ENCODE peak calls at places on chromosomes 7 and 10, in four cellular contexts. O is HepG2, R is K562, A is GM12878. K is an unnamed sample.
A peak's percentile ranks its signal among the peaks of the same experiment; 100 is the strongest.

GRCh38 chr7:150863946-150864345 is 11.6 kb downstream of the AOC1 start:
- DNase-seq in A (no peak), O (no peak), R (no peak), K (no peak)

GRCh38 chr10:61998937-61999336 is 97.4 kb downstream of the ARID5B start:
- DNase-seq in A (no peak), R (no peak), O (no peak), K (no peak)

GRCh38 chr10:19993714-19994343 is 177.6 kb downstream of the PLXDC2 start:
- DNase-seq in O (no peak), R (no peak), A (no peak), K (no peak)

GRCh38 chr7:158997110-158997453 is 140.7 kb downstream of the DYNC2I1 start:
- DNase-seq in R (no peak), A (no peak), O (no peak), K (no peak)

GRCh38 chr10:78231327-78231726 is 197.7 kb downstream of the RPS24 start:
- DNase-seq in O (no peak), A (no peak), R (no peak), K (no peak)

GRCh38 chr7:90999989-91000979 is 263.9 kb upstream of the FZD1 start:
- DNase-seq in A (no peak), R (no peak), O (no peak), K (no peak)

GRCh38 chr7:48088559-48089414 is at the start of gene UPP1:
- DNase-seq in O (peak; percentile 97), A (peak; percentile 76), R (peak; percentile 89), K (peak; percentile 98)

GRCh38 chr10:97915761-97916160 is 66.1 kb downstream of the GOLGA7B start:
- DNase-seq in A (no peak), R (no peak), O (no peak), K (no peak)

GRCh38 chr7:15199482-15199881 is 296.9 kb upstream of the DGKB start:
- DNase-seq in O (no peak), R (peak; percentile 1), A (no peak), K (no peak)

GRCh38 chr10:28393956-28394568 is 91.2 kb upstream of the MPP7 start:
- DNase-seq in A (no peak), R (peak; percentile 77), O (peak; percentile 49), K (peak; percentile 31)

GRCh38 chr7:134585897-134586296 is 37.0 kb downstream of the AKR1B15 start:
- DNase-seq in O (no peak), A (no peak), R (no peak), K (no peak)

GRCh38 chr10:35640474-35640873 is 1.6 kb downstream of the FZD8 start:
- DNase-seq in R (peak; percentile 54), O (peak; percentile 4), A (no peak), K (peak; percentile 56)

GRCh38 chr7:27914409-27914808 is 174.4 kb downstream of the TAX1BP1 start:
- DNase-seq in O (no peak), R (no peak), A (no peak), K (no peak)

GRCh38 chr10:6128591-6129383 is 40.0 kb downstream of the RBM17 start:
- DNase-seq in A (no peak), O (no peak), R (no peak), K (no peak)

GRCh38 chr7:150514748-150515222 is at the start of gene GIMAP7:
- DNase-seq in O (no peak), A (peak; percentile 56), R (no peak), K (no peak)

GRCh38 chr7:44969701-44970494 is 8.9 kb downstream of the MYO1G start:
- DNase-seq in O (no peak), A (no peak), R (no peak), K (no peak)

GRCh38 chr10:71812016-71812912 is 38.8 kb downstream of the PSAP start:
- DNase-seq in A (no peak), O (peak; percentile 27), R (peak; percentile 83), K (peak; percentile 61)

GRCh38 chr10:70458329-70459060 is 17.0 kb upstream of the NODAL start:
- DNase-seq in O (no peak), R (peak; percentile 63), A (no peak), K (no peak)

GRCh38 chr7:30750574-30751256 is 1.2 kb upstream of the INMT start:
- DNase-seq in A (no peak), O (no peak), R (no peak), K (no peak)

GRCh38 chr10:122988501-122988900 is 8.3 kb downstream of the PSTK start:
- DNase-seq in A (no peak), O (no peak), R (no peak), K (no peak)

GRCh38 chr10:94963901-94964300 is 25.4 kb downstream of the CYP2C9 start:
- DNase-seq in A (no peak), O (peak; percentile 45), R (peak; percentile 21), K (peak; percentile 19)

GRCh38 chr7:101374990-101375389 is 12.3 kb downstream of the COL26A1 start:
- DNase-seq in O (no peak), A (no peak), R (no peak), K (no peak)

GRCh38 chr7:128084896-128085608 is 53.8 kb upstream of the LRRC4 start:
- DNase-seq in R (no peak), A (no peak), O (no peak), K (no peak)

GRCh38 chr7:25852249-25852994 is 299.6 kb upstream of the NFE2L3 start:
- DNase-seq in O (no peak), A (no peak), R (no peak), K (no peak)

GRCh38 chr10:21934307-21934706 is 69.2 kb downstream of the DNAJC1 start:
- DNase-seq in R (no peak), A (no peak), O (no peak), K (no peak)

GRCh38 chr10:77564781-77565589 is 72.6 kb downstream of the KCNMA1 start:
- DNase-seq in O (no peak), R (no peak), A (no peak), K (peak; percentile 69)

GRCh38 chr7:27210441-27211083 is 10.7 kb upstream of the HOXA13 start:
- DNase-seq in O (no peak), A (no peak), R (peak; percentile 48), K (peak; percentile 79)

GRCh38 chr7:98211676-98212531 is 665 bp downstream of the BHLHA15 start:
- DNase-seq in O (peak; percentile 85), R (peak; percentile 38), A (no peak), K (no peak)

GRCh38 chr10:21402606-21403083 is 122.8 kb downstream of the SKIDA1 start:
- DNase-seq in R (no peak), A (no peak), O (no peak), K (no peak)

GRCh38 chr10:92810934-92811532 is 37.3 kb upstream of the EXOC6 start:
- DNase-seq in O (no peak), A (peak; percentile 9), R (no peak), K (no peak)

GRCh38 chr10:52297727-52298126 is 16.4 kb upstream of the DKK1 start:
- DNase-seq in O (no peak), A (no peak), R (no peak), K (no peak)

GRCh38 chr10:74957199-74958084 is 131.0 kb downstream of the KAT6B start:
- DNase-seq in A (no peak), R (no peak), O (no peak), K (no peak)

GRCh38 chr7:131861620-131862346 is 305.4 kb upstream of the PODXL start:
- DNase-seq in A (no peak), R (no peak), O (no peak), K (no peak)
- TF ChIP-seq CHD4 in A (no peak), R (no peak), O (no peak), K (no peak)

DNA sequence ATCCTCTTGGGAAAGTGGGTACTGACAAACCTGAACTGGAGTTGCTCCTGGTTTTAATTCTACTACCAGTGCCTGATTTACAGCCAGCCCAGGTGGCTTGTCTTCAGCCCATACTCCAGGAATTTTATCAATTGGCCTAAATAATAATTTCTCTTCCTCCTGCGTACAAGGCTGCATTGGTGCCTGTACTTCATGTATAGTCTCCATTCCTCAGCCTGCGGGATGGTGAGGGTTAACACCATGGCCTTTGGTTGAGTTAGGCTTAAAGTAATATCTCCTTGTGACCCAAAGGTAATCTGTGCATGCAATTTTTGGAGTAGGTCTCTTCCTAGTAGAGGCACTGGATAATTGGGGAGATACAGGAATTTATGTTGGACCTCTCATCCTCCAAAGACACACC is 5.5 kb upstream of the ZNF117 start:
- DNase-seq in A (no peak), R (no peak), O (no peak), K (no peak)
- TF ChIP-seq CHD4 in A (no peak), R (no peak), O (no peak), K (no peak)

DNA sequence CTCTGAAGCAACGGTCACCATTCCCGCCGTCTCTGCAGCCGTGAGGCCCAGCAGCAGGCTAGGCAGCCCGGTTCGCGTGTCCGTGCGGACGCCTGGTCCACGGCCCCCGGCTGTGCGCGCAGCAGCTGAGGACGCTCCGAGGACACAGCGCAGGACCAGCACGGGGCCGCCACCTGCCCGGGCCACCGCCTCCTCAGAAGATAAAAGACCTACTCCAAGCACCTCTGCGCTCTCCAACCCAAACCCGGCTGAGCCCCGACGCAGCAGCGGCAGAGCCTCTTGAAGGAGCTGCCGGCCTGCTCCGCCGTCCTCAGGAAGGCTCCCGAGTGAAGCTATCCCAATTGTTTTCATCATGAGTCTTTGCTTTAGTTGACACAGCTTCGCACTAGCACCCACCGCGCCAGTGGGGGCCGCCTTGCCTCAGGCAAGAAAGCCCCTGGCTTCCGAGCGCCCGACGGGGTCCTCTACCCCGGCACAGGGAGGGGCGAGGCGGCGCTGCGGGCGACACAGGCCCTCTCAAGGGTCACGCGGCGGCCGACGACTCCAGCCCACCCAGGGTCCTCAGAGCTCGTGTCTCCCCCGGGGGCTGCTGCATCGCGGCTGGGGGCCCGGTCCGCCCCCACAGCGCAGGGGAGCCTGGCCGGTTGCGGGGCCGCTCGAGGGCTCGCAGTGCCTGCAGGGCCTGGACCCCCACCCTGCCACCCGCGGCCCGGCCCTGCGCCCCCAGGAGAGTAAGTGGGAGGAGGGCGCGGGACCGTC is 16.9 kb upstream of the GPR146 start:
- DNase-seq in R (peak; percentile 64), A (no peak), O (no peak), K (no peak)
- TF ChIP-seq CHD4 in R (no peak), A (no peak), O (no peak), K (no peak)

GRCh38 chr7:13333351-13333750 is 645.9 kb downstream of the ARL4A start:
- DNase-seq in O (no peak), A (no peak), R (no peak), K (no peak)

DNA sequence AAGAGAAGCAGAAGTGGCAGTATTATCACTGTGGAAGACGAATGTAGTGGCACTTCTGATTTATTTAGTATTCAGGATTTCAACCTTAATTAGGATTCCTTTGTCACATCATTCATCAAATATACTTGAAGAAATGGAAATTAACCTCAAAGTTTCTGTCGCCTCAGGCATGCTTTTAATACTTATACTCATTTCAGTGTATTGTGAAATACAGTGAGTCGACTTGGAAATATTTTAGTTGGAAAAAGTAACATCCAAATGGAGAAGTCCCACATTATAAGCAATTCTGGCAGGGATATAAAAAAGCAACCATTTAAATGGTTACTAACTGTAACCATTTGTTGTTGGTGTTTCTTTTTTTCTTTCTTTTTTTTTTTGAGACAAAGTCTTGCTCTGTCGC is 648.8 kb downstream of the ARL4A start:
- DNase-seq in A (no peak), O (no peak), R (no peak), K (no peak)
- TF ChIP-seq CHD4 in A (no peak), O (no peak), R (no peak), K (no peak)

K was measured in A549.